ENCODE peak calls at places on chromosomes 7 and 10, in six cellular contexts. F is thoracic aorta, B is astrocyte, H is epithelial cell of esophagus, Y is kidney epithelial cell, M is cardiac muscle cell. E is an unnamed sample.

GRCh38 chr7:79319369-79319768 is 134.1 kb downstream of the MAGI2 start:
- DNase-seq in H (peak; percentile 74), F (no peak), B (no peak), M (no peak), Y (no peak), E (no peak)

GRCh38 chr10:102347236-102347828 is 48.2 kb upstream of the NFKB2 start:
- DNase-seq in Y (no peak), H (peak; percentile 73), M (peak; percentile 66), F (no peak), B (peak; percentile 22), E (peak; percentile 72)

GRCh38 chr10:79058899-79059771 is 9.6 kb upstream of the ZMIZ1 start:
- DNase-seq in H (no peak), F (no peak), M (no peak), Y (no peak), B (no peak), E (no peak)

GRCh38 chr10:103295391-103296044 is 18.6 kb downstream of the INA start:
- DNase-seq in H (peak; percentile 41), F (no peak), Y (no peak), B (peak; percentile 86), M (peak; percentile 85), E (no peak)

GRCh38 chr7:44189286-44189992 is at the start of gene GCK:
- DNase-seq in H (no peak), M (no peak), F (no peak), B (no peak), Y (no peak), E (no peak)

GRCh38 chr7:150317748-150318444 is 5.3 kb upstream of the LRRC61 start:
- DNase-seq in B (peak; percentile 98), Y (no peak), M (peak; percentile 95), F (no peak), H (no peak), E (no peak)

GRCh38 chr10:6667679-6668270 is 87.7 kb upstream of the PRKCQ start:
- DNase-seq in B (peak; percentile 9), F (no peak), Y (peak; percentile 14), M (peak; percentile 63), H (peak; percentile 73), E (peak; percentile 64)

GRCh38 chr10:105952153-105952552 is 1212.4 kb downstream of the SORCS1 start:
- DNase-seq in M (peak; percentile 55), H (peak; percentile 84), F (no peak), B (peak; percentile 14), Y (peak; percentile 55), E (peak; percentile 17)

GRCh38 chr7:73573791-73574190 is 4.6 kb downstream of the TBL2 start:
- DNase-seq in Y (no peak), M (no peak), H (no peak), B (no peak), F (no peak), E (no peak)

GRCh38 chr7:143171697-143172096 is 11.5 kb upstream of the TAS2R39 start:
- DNase-seq in F (no peak), M (no peak), Y (peak; percentile 1), H (peak; percentile 56), B (no peak), E (no peak)

GRCh38 chr7:140899883-140900282 is 24.8 kb downstream of the BRAF start:
- DNase-seq in F (no peak), B (no peak), M (peak; percentile 8), H (no peak), Y (no peak), E (no peak)

GRCh38 chr10:9254353-9254752 is 1199.9 kb downstream of the GATA3 start:
- DNase-seq in M (no peak), H (peak; percentile 27), F (no peak), B (peak; percentile 70), Y (no peak), E (no peak)

GRCh38 chr7:116188-116981 is 76.0 kb upstream of the FAM20C start:
- DNase-seq in B (no peak), M (no peak), Y (no peak), F (no peak), H (no peak), E (no peak)

GRCh38 chr7:75017832-75018231 is 53.3 kb downstream of the CASTOR2 start:
- DNase-seq in B (no peak), H (no peak), F (no peak), Y (no peak), M (no peak), E (no peak)

GRCh38 chr7:129240119-129240815 is 15.4 kb downstream of the AHCYL2 start:
- DNase-seq in H (peak; percentile 47), M (no peak), F (no peak), B (no peak), Y (peak; percentile 41), E (no peak)

GRCh38 chr7:42856605-42856987 is 55.3 kb downstream of the C7orf25 start:
- DNase-seq in H (no peak), F (no peak), Y (no peak), B (no peak), M (no peak), E (no peak)

GRCh38 chr7:148650232-148650858 is 48.4 kb upstream of the CUL1 start:
- DNase-seq in B (peak; percentile 81), M (peak; percentile 62), H (peak; percentile 27), F (no peak), Y (no peak), E (no peak)

GRCh38 chr10:124740374-124741280 is 3.6 kb downstream of the FAM53B start:
- DNase-seq in F (no peak), H (peak; percentile 84), B (no peak), M (peak; percentile 70), Y (no peak), E (no peak)

GRCh38 chr10:60257767-60258428 is 131.8 kb downstream of the ANK3 start:
- DNase-seq in M (no peak), H (no peak), B (no peak), Y (no peak), F (no peak), E (no peak)

GRCh38 chr10:60254776-60255175 is 134.9 kb downstream of the ANK3 start:
- DNase-seq in Y (no peak), F (no peak), H (no peak), M (no peak), B (no peak), E (no peak)

GRCh38 chr10:60258429-60258797 is 131.3 kb downstream of the ANK3 start:
- DNase-seq in F (no peak), Y (no peak), H (no peak), B (no peak), M (no peak), E (no peak)

GRCh38 chr10:60253490-60253889 is 136.2 kb downstream of the ANK3 start:
- DNase-seq in B (no peak), F (no peak), H (no peak), M (no peak), Y (no peak), E (no peak)

GRCh38 chr10:60252688-60253087 is 137.0 kb downstream of the ANK3 start:
- DNase-seq in H (no peak), Y (no peak), F (no peak), B (no peak), M (no peak), E (no peak)
- TF ChIP-seq CTCF in H (no peak), Y (no peak), F (no peak), B (no peak), M (no peak), E (no peak)

GRCh38 chr10:119355930-119356329 is 148.6 kb downstream of the GRK5 start:
- DNase-seq in Y (no peak), H (no peak), B (no peak), M (no peak), F (no peak), E (no peak)
- TF ChIP-seq CTCF in Y (peak; percentile 28), H (peak; percentile 37), B (peak; percentile 31), M (peak; percentile 34), F (no peak), E (peak; percentile 53)

GRCh38 chr7:145884716-145885514 is 231.7 kb upstream of the CNTNAP2 start:
- DNase-seq in Y (no peak), B (no peak), M (no peak), F (no peak), H (no peak), E (no peak)
- TF ChIP-seq CTCF in Y (no peak), B (no peak), M (no peak), F (no peak), H (no peak), E (no peak)

DNA sequence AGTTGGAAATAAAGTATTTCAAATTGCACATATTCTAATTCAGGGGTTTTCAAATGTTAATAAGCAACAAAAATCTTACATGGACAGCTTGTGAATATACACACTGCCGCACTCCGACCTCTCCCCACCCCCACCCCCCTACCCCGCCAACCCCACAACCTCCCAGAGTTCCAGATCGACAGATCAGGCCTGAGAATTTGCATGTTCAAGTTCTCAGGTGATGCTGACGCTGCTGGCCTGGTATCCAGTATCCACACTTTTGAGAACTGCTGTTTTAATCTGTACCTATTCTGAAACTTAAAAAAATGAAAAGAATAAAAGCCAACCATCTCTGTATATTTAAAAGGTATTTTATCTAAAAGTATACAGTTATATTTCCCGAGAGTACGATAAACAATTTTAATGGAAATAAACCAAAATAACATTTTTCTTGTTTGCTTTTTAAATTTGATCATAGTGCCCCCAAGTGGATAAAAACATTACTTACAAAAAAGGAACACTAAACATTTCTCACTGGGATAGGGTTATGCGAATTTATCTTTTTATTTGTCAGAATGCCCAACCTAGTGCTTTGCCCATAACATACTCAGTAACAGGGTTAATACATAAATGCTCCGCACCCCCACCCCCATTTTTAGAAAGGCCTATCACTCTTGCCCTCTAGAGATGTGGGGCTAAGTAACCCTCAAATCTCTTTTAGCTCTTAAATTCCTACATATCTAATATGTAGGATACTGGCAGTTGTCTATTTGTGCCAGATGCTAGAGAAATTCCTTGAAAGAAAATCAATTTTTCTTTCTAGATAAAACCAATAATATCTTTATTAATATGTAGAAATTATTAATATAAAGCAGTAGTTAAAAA is 166.3 kb downstream of the RNF133 start:
- DNase-seq in Y (no peak), H (peak; percentile 13), M (peak; percentile 32), B (no peak), F (no peak), E (no peak)
- TF ChIP-seq CTCF in Y (peak; percentile 35), H (peak; percentile 31), M (peak; percentile 44), B (peak; percentile 46), F (no peak), E (peak; percentile 78)

DNA sequence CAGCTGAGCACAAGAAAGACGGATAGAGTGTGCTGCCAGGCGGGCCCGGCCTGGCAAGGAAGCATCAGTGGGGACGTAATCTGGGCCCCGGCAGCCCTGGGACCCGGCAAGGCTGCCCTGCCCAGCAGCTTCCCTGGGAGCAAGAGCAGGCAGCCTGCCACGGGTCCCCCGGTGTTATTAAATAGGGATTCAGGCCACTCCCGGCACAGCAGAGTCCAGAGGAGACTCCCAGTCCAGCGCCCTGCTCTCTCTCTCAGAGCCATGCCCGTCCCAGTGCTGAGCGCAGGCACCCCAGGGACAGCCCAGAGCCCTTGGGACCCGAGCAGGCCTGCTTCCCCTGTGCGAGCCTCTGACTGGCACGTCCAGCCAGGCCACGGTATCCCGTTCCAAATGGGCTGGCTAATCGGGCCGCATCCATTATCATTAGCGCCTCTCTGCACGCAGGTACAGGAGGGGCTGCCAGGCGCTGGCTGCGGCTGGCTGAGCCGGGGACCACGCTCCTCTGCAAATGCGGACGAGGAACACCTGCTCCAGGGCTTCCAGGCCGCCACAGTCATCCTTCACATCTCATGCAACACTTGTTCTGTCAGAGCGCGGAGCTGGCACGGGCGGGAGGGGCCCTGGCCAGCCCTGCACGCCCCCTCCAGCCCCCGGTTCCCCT is 344.2 kb upstream of the MKI67 start:
- DNase-seq in M (no peak), Y (no peak), B (no peak), F (no peak), H (no peak), E (no peak)
- TF ChIP-seq CTCF in M (no peak), Y (no peak), B (no peak), F (no peak), H (no peak), E (no peak)